ENCODE peak calls at places on chromosomes 5 and 9, in eight cellular contexts. One of them, this sample, is unnamed.

GRCh38 chr5:13640270-13640669 is 304.2 kb downstream of the DNAH5 start:
- DNase-seq in IMR-90: no peak
- DNase-seq in endothelial cell of umbilical vein: no peak
- DNase-seq in left ventricle myocardium inferior: no peak
- DNase-seq in lung: no peak
- DNase-seq in HCT116: no peak
- DNase-seq in breast epithelium: no peak
- DNase-seq in left lung: no peak
- DNase-seq in this sample: no peak

GRCh38 chr5:18314192-18314778 is 680.0 kb downstream of the TAF11L14 start:
- DNase-seq in IMR-90: peak; percentile 20
- DNase-seq in endothelial cell of umbilical vein: peak; percentile 32
- DNase-seq in left ventricle myocardium inferior: no peak
- DNase-seq in lung: no peak
- DNase-seq in HCT116: peak; percentile 6
- DNase-seq in breast epithelium: no peak
- DNase-seq in left lung: no peak
- DNase-seq in this sample: no peak

GRCh38 chr9:18067553-18068120 is 406.3 kb upstream of the ADAMTSL1 start:
- DNase-seq in IMR-90: no peak
- DNase-seq in endothelial cell of umbilical vein: no peak
- DNase-seq in left ventricle myocardium inferior: no peak
- DNase-seq in lung: no peak
- DNase-seq in HCT116: no peak
- DNase-seq in breast epithelium: no peak
- DNase-seq in left lung: no peak
- DNase-seq in this sample: no peak

GRCh38 chr9:84435902-84436301 is 95.3 kb upstream of the SLC28A3 start:
- DNase-seq in IMR-90: no peak
- DNase-seq in endothelial cell of umbilical vein: no peak
- DNase-seq in left ventricle myocardium inferior: no peak
- DNase-seq in lung: no peak
- DNase-seq in HCT116: no peak
- DNase-seq in breast epithelium: no peak
- DNase-seq in left lung: no peak
- DNase-seq in this sample: no peak

GRCh38 chr5:170541146-170541769 is 37.4 kb downstream of the KCNIP1 start:
- DNase-seq in IMR-90: no peak
- DNase-seq in endothelial cell of umbilical vein: no peak
- DNase-seq in left ventricle myocardium inferior: no peak
- DNase-seq in lung: no peak
- DNase-seq in HCT116: no peak
- DNase-seq in breast epithelium: no peak
- DNase-seq in left lung: no peak
- DNase-seq in this sample: no peak

GRCh38 chr5:150918613-150919012 is 13.8 kb upstream of the ZNF300 start:
- DNase-seq in IMR-90: peak; percentile 16
- DNase-seq in endothelial cell of umbilical vein: peak; percentile 47
- DNase-seq in left ventricle myocardium inferior: no peak
- DNase-seq in lung: no peak
- DNase-seq in HCT116: no peak
- DNase-seq in breast epithelium: no peak
- DNase-seq in left lung: no peak
- DNase-seq in this sample: no peak

GRCh38 chr5:82298668-82299067 is 20.5 kb upstream of the RPS23 start:
- DNase-seq in IMR-90: no peak
- DNase-seq in endothelial cell of umbilical vein: no peak
- DNase-seq in left ventricle myocardium inferior: no peak
- DNase-seq in lung: no peak
- DNase-seq in HCT116: no peak
- DNase-seq in breast epithelium: no peak
- DNase-seq in left lung: no peak
- DNase-seq in this sample: no peak

GRCh38 chr9:135902655-135903357 is 4.5 kb downstream of the CAMSAP1 start:
- DNase-seq in IMR-90: no peak
- DNase-seq in endothelial cell of umbilical vein: no peak
- DNase-seq in left ventricle myocardium inferior: no peak
- DNase-seq in lung: no peak
- DNase-seq in HCT116: no peak
- DNase-seq in breast epithelium: no peak
- DNase-seq in left lung: peak; percentile 15
- DNase-seq in this sample: no peak

GRCh38 chr5:54743997-54744788 is 226.6 kb downstream of the SNX18 start:
- DNase-seq in IMR-90: peak; percentile 99
- DNase-seq in endothelial cell of umbilical vein: peak; percentile 73
- DNase-seq in left ventricle myocardium inferior: no peak
- DNase-seq in lung: no peak
- DNase-seq in HCT116: no peak
- DNase-seq in breast epithelium: peak; percentile 41
- DNase-seq in left lung: no peak
- DNase-seq in this sample: no peak

GRCh38 chr9:71758785-71759184 is 9.5 kb downstream of the CEMIP2 start:
- DNase-seq in IMR-90: peak; percentile 50
- DNase-seq in endothelial cell of umbilical vein: peak; percentile 82
- DNase-seq in left ventricle myocardium inferior: no peak
- DNase-seq in lung: no peak
- DNase-seq in HCT116: peak; percentile 54
- DNase-seq in breast epithelium: no peak
- DNase-seq in left lung: no peak
- DNase-seq in this sample: no peak

GRCh38 chr5:159732220-159732619 is 184.1 kb upstream of the ADRA1B start:
- DNase-seq in IMR-90: no peak
- DNase-seq in endothelial cell of umbilical vein: no peak
- DNase-seq in left ventricle myocardium inferior: no peak
- DNase-seq in lung: no peak
- DNase-seq in HCT116: no peak
- DNase-seq in breast epithelium: no peak
- DNase-seq in left lung: no peak
- DNase-seq in this sample: no peak

GRCh38 chr5:137296213-137296702 is 202.9 kb downstream of the SPOCK1 start:
- DNase-seq in IMR-90: peak; percentile 8
- DNase-seq in endothelial cell of umbilical vein: no peak
- DNase-seq in left ventricle myocardium inferior: no peak
- DNase-seq in lung: no peak
- DNase-seq in HCT116: no peak
- DNase-seq in breast epithelium: no peak
- DNase-seq in left lung: no peak
- DNase-seq in this sample: peak; percentile 44

GRCh38 chr9:3719286-3719685 is 193.5 kb upstream of the RFX3 start:
- DNase-seq in IMR-90: no peak
- DNase-seq in endothelial cell of umbilical vein: no peak
- DNase-seq in left ventricle myocardium inferior: no peak
- DNase-seq in lung: no peak
- DNase-seq in HCT116: no peak
- DNase-seq in breast epithelium: no peak
- DNase-seq in left lung: no peak
- DNase-seq in this sample: no peak

GRCh38 chr5:42756630-42757601 is at the start of gene CCDC152:
- DNase-seq in IMR-90: peak; percentile 3
- DNase-seq in endothelial cell of umbilical vein: no peak
- DNase-seq in left ventricle myocardium inferior: no peak
- DNase-seq in lung: no peak
- DNase-seq in HCT116: no peak
- DNase-seq in breast epithelium: no peak
- DNase-seq in left lung: peak; percentile 58
- DNase-seq in this sample: no peak

GRCh38 chr9:35048521-35048920 is 23.9 kb downstream of the VCP start:
- DNase-seq in IMR-90: no peak
- DNase-seq in endothelial cell of umbilical vein: no peak
- DNase-seq in left ventricle myocardium inferior: no peak
- DNase-seq in lung: no peak
- DNase-seq in HCT116: no peak
- DNase-seq in breast epithelium: no peak
- DNase-seq in left lung: no peak
- DNase-seq in this sample: no peak

GRCh38 chr5:10354048-10354872 is 765 bp downstream of the MARCHF6 start:
- DNase-seq in IMR-90: peak; percentile 50
- DNase-seq in endothelial cell of umbilical vein: peak; percentile 74
- DNase-seq in left ventricle myocardium inferior: peak; percentile 33
- DNase-seq in lung: no peak
- DNase-seq in HCT116: no peak
- DNase-seq in breast epithelium: peak; percentile 40
- DNase-seq in left lung: no peak
- DNase-seq in this sample: no peak

GRCh38 chr5:132228241-132229035 is 785 bp upstream of the P4HA2 start:
- DNase-seq in IMR-90: no peak
- DNase-seq in endothelial cell of umbilical vein: no peak
- DNase-seq in left ventricle myocardium inferior: no peak
- DNase-seq in lung: no peak
- DNase-seq in HCT116: no peak
- DNase-seq in breast epithelium: no peak
- DNase-seq in left lung: no peak
- DNase-seq in this sample: no peak

GRCh38 chr5:155082401-155082800 is 68.8 kb downstream of the KIF4B start:
- DNase-seq in IMR-90: peak; percentile 84
- DNase-seq in endothelial cell of umbilical vein: peak; percentile 63
- DNase-seq in left ventricle myocardium inferior: no peak
- DNase-seq in lung: no peak
- DNase-seq in HCT116: peak; percentile 28
- DNase-seq in breast epithelium: no peak
- DNase-seq in left lung: no peak
- DNase-seq in this sample: no peak

GRCh38 chr9:134818591-134818990 is 62.0 kb upstream of the FCN2 start:
- DNase-seq in IMR-90: no peak
- DNase-seq in endothelial cell of umbilical vein: no peak
- DNase-seq in left ventricle myocardium inferior: no peak
- DNase-seq in lung: no peak
- DNase-seq in HCT116: no peak
- DNase-seq in breast epithelium: no peak
- DNase-seq in left lung: no peak
- DNase-seq in this sample: no peak

DNA sequence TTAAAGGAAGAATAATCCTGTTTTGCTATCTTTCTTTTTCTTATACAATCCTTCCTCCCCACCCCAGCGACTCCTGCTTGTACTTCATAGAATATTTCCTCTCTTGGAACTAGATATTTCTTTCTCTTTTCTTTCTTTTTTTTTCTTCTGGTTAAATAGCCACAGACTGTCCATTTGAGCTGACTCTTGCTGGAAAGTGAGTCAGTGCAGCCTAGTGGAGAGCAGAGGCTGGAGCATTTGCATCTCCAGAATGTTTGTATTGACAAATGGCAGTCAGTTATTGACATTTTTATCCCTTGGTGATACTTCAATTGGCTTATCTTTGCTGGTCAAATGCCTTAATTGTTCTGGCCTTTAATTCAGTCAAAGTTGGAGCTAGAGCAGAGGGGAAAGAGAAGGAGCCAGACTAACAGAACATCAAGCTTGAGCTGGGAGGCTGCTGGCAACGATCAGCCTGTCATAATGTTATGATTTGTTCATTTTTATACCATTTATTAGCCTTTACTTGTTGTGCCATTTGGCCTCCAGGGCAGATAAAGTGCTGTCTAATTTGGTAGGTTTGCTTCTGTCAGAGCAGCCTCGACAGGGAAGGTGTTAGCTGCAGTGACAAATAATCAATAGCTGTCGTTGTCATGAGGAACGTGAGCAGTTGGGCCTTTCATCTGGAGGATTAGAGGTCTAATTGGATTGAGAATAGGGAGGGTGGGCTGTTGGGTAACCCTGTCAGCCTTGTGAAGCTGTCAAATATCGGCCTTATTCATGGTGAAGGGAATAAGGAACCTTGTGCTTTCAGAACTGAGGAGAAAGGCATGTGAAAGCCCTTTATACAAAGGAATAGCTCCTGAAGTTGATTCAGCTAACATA is 69.1 kb downstream of the INVS start:
- DNase-seq in IMR-90: peak; percentile 27
- DNase-seq in endothelial cell of umbilical vein: no peak
- DNase-seq in left ventricle myocardium inferior: no peak
- DNase-seq in lung: no peak
- DNase-seq in HCT116: no peak
- DNase-seq in breast epithelium: no peak
- DNase-seq in left lung: no peak
- DNase-seq in this sample: no peak
- TF ChIP-seq CTCF in IMR-90: no peak
- TF ChIP-seq CTCF in endothelial cell of umbilical vein: no peak
- TF ChIP-seq CTCF in left ventricle myocardium inferior: no peak
- TF ChIP-seq CTCF in lung: no peak
- TF ChIP-seq CTCF in HCT116: no peak
- TF ChIP-seq CTCF in breast epithelium: no peak
- TF ChIP-seq CTCF in left lung: no peak
- TF ChIP-seq CTCF in this sample: no peak

DNA sequence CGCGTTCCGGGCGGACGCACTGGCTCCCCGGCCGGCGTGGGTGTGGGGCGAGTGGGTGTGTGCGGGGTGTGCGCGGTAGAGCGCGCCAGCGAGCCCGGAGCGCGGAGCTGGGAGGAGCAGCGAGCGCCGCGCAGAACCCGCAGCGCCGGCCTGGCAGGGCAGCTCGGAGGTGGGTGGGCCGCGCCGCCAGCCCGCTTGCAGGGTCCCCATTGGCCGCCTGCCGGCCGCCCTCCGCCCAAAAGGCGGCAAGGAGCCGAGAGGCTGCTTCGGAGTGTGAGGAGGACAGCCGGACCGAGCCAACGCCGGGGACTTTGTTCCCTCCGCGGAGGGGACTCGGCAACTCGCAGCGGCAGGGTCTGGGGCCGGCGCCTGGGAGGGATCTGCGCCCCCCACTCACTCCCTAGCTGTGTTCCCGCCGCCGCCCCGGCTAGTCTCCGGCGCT is at the start of gene DAPK1:
- DNase-seq in IMR-90: no peak
- DNase-seq in endothelial cell of umbilical vein: peak; percentile 84
- DNase-seq in left ventricle myocardium inferior: peak; percentile 58
- DNase-seq in lung: peak; percentile 69
- DNase-seq in HCT116: peak; percentile 23
- DNase-seq in breast epithelium: no peak
- DNase-seq in left lung: peak; percentile 96
- DNase-seq in this sample: peak; percentile 72
- H3K27ac ChIP-seq in IMR-90: no peak within 1 kb of the TSS
- H3K27ac ChIP-seq in endothelial cell of umbilical vein: peak within 1 kb of the TSS; percentile 78
- H3K27ac ChIP-seq in left ventricle myocardium inferior: peak within 1 kb of the TSS; percentile 53
- H3K27ac ChIP-seq in lung: no peak within 1 kb of the TSS
- H3K27ac ChIP-seq in HCT116: peak within 1 kb of the TSS; percentile 33
- H3K27ac ChIP-seq in breast epithelium: peak within 1 kb of the TSS; percentile 50
- H3K27ac ChIP-seq in left lung: peak within 1 kb of the TSS; percentile 86
- H3K27ac ChIP-seq in this sample: peak within 1 kb of the TSS; percentile 84

DNA sequence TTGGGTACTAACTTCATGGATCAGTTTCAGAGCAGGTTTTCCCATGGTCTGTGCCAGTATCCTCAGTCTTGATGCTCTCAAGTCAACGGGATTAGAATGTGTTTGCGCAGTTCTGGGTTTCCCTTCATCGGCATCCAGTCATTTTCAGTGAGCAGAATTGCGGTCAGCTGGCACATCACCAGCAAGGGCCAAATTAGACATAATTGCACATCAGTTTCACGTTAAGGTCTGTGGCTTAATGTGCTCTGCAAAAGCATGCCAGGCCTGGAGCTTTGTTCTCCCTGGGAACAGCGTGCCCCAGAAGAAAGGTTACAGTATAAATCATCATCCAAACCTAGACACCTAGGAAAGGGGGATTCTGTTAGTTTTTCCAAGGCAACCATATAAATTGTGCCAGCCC is 22.9 kb downstream of the IQGAP2 start:
- DNase-seq in IMR-90: no peak
- DNase-seq in endothelial cell of umbilical vein: no peak
- DNase-seq in left ventricle myocardium inferior: no peak
- DNase-seq in lung: no peak
- DNase-seq in HCT116: no peak
- DNase-seq in breast epithelium: no peak
- DNase-seq in left lung: no peak
- DNase-seq in this sample: no peak
- H3K4me3 ChIP-seq in IMR-90: no peak overlapping the region
- H3K4me3 ChIP-seq in endothelial cell of umbilical vein: no peak overlapping the region
- H3K4me3 ChIP-seq in left ventricle myocardium inferior: no peak overlapping the region
- H3K4me3 ChIP-seq in lung: no peak overlapping the region
- H3K4me3 ChIP-seq in HCT116: no peak overlapping the region
- H3K4me3 ChIP-seq in breast epithelium: no peak overlapping the region
- H3K4me3 ChIP-seq in left lung: no peak overlapping the region
- H3K4me3 ChIP-seq in this sample: no peak overlapping the region

GRCh38 chr9:97895695-97896332 is 26.5 kb downstream of the TRMO start:
- DNase-seq in IMR-90: peak; percentile 15
- DNase-seq in endothelial cell of umbilical vein: no peak
- DNase-seq in left ventricle myocardium inferior: no peak
- DNase-seq in lung: no peak
- DNase-seq in HCT116: peak; percentile 23
- DNase-seq in breast epithelium: no peak
- DNase-seq in left lung: no peak
- DNase-seq in this sample: no peak
- TF ChIP-seq CTCF in IMR-90: peak; percentile 13
- TF ChIP-seq CTCF in endothelial cell of umbilical vein: no peak
- TF ChIP-seq CTCF in left ventricle myocardium inferior: no peak
- TF ChIP-seq CTCF in lung: no peak
- TF ChIP-seq CTCF in HCT116: peak; percentile 53
- TF ChIP-seq CTCF in breast epithelium: no peak
- TF ChIP-seq CTCF in left lung: no peak
- TF ChIP-seq CTCF in this sample: no peak

This sample was measured in dorsolateral prefrontal cortex.